ENCODE peak calls at places on chromosomes 12 and 14, in four cellular contexts. R, V, G and Z are unnamed samples.

GRCh38 chr12:127363392-127363791 is 903.6 kb upstream of the TMEM132C start:
- DNase-seq in R (no peak), V (peak), G (no peak), Z (no peak)

GRCh38 chr14:96264200-96264553 is 8.2 kb downstream of the BDKRB1 start:
- DNase-seq in R (no peak), V (no peak), G (no peak), Z (no peak)

GRCh38 chr12:130633771-130634170 is 82.3 kb downstream of the RIMBP2 start:
- DNase-seq in R (peak), V (no peak), G (peak), Z (no peak)

GRCh38 chr12:75452675-75453330 is 27.8 kb upstream of the GLIPR1 start:
- DNase-seq in R (no peak), V (no peak), G (no peak), Z (peak)

GRCh38 chr14:91399868-91400640 is 17.6 kb downstream of the CCDC88C start:
- DNase-seq in R (peak), V (no peak), G (no peak), Z (no peak)

GRCh38 chr12:53241623-53242412 is 9.8 kb upstream of the RARG start:
- DNase-seq in R (no peak), V (no peak), G (no peak), Z (no peak)

GRCh38 chr12:47868041-47868440 is 36.8 kb downstream of the VDR start:
- DNase-seq in R (peak), V (no peak), G (no peak), Z (no peak)

GRCh38 chr12:52232233-52232915 is 669 bp upstream of the KRT7 start:
- DNase-seq in R (no peak), V (no peak), G (no peak), Z (no peak)

GRCh38 chr14:99757331-99758070 is 35.7 kb upstream of the EML1 start:
- DNase-seq in R (no peak), V (no peak), G (peak), Z (no peak)

GRCh38 chr14:80926706-80927384 is 14.7 kb downstream of the CEP128 start:
- DNase-seq in R (no peak), V (peak), G (no peak), Z (no peak)

GRCh38 chr12:83753882-83754281 is 1067.2 kb downstream of the TMTC2 start:
- DNase-seq in R (no peak), V (no peak), G (no peak), Z (no peak)

GRCh38 chr12:10135126-10135525 is 5.1 kb upstream of the CLEC7A start:
- DNase-seq in R (no peak), V (no peak), G (no peak), Z (no peak)

GRCh38 chr12:11794751-11795150 is 145.3 kb downstream of the ETV6 start:
- DNase-seq in R (no peak), V (no peak), G (no peak), Z (no peak)

DNA sequence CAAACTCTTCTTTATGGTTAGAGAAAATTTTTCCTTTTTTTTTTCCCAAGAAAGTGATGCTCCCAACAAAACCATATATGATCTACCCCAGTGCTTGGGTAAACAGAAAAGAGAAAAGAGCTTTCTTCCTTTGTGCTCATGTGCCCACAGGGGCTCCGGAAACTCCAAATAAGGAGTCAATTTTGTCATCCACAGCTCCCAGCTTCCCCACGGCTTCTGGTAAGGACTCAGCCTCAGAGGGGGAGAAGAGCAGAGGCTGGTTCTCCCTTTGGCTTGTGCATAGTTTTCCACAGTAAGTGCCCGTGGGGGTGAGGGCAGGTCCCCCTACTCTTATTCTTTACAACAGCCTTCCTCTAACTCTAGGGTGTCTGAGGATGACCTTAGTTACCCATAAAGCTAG is 13.3 kb upstream of the RGS6 start:
- DNase-seq in R (no peak), V (no peak), G (no peak), Z (no peak)
- TF ChIP-seq POLR2A in R (no peak), V (no peak), G (no peak), Z (no peak)

GRCh38 chr14:23428686-23429495 is 6.6 kb downstream of the MYH7 start:
- DNase-seq in R (no peak), V (no peak), G (no peak), Z (no peak)
- TF ChIP-seq POLR2A in R (no peak), V (no peak), G (no peak), Z (no peak)

GRCh38 chr14:105304565-105304964 is 3.8 kb upstream of the BRF1 start:
- DNase-seq in R (no peak), V (no peak), G (no peak), Z (no peak)

GRCh38 chr14:105303949-105304348 is 3.1 kb upstream of the BRF1 start:
- DNase-seq in R (peak), V (no peak), G (no peak), Z (no peak)

GRCh38 chr14:105299654-105300541 is 903 bp downstream of the BRF1 start:
- DNase-seq in R (peak), V (peak), G (peak), Z (no peak)

GRCh38 chr14:105300542-105301102 is at the start of gene BRF1:
- DNase-seq in R (peak), V (peak), G (peak), Z (peak)

GRCh38 chr14:105301103-105301914 is 508 bp upstream of the BRF1 start:
- DNase-seq in R (peak), V (peak), G (peak), Z (peak)
- TF ChIP-seq POLR2A in R (peak), V (peak), G (no peak), Z (peak)

GRCh38 chr12:49092816-49093406 is 1.7 kb downstream of the DHH start:
- DNase-seq in R (no peak), V (no peak), G (no peak), Z (no peak)

GRCh38 chr12:49093746-49094103 is 876 bp downstream of the DHH start:
- DNase-seq in R (no peak), V (no peak), G (peak), Z (no peak)

GRCh38 chr12:49091056-49091835 is 3.4 kb downstream of the DHH start:
- DNase-seq in R (no peak), V (no peak), G (no peak), Z (no peak)

GRCh38 chr12:49091836-49092085 is 2.8 kb downstream of the DHH start:
- DNase-seq in R (no peak), V (no peak), G (no peak), Z (no peak)

GRCh38 chr12:49092086-49092815 is 2.4 kb downstream of the DHH start:
- DNase-seq in R (no peak), V (peak), G (peak), Z (no peak)
- TF ChIP-seq POLR2A in R (no peak), V (no peak), G (no peak), Z (no peak)

GRCh38 chr14:61764342-61765122 is 2.3 kb downstream of the SNAPC1 start:
- DNase-seq in R (no peak), V (no peak), G (no peak), Z (no peak)

GRCh38 chr14:61761557-61761956 is 663 bp upstream of the SNAPC1 start:
- DNase-seq in R (no peak), V (no peak), G (no peak), Z (no peak)

GRCh38 chr14:61759878-61760277 is 2.3 kb upstream of the SNAPC1 start:
- DNase-seq in R (no peak), V (no peak), G (no peak), Z (no peak)

GRCh38 chr14:61765225-61765943 is 3.2 kb downstream of the SNAPC1 start:
- DNase-seq in R (no peak), V (no peak), G (no peak), Z (no peak)

GRCh38 chr14:61761959-61762786 is at the start of gene SNAPC1:
- DNase-seq in R (peak), V (peak), G (peak), Z (peak)
- TF ChIP-seq POLR2A in R (peak), V (peak), G (peak), Z (peak)

GRCh38 chr14:68791078-68791983 is 1.5 kb downstream of the ZFP36L1 start:
- DNase-seq in R (no peak), V (no peak), G (peak), Z (no peak)
- TF ChIP-seq POLR2A in R (no peak), V (no peak), G (no peak), Z (no peak)